ENCODE peak calls at places on chromosome 9, in eight cellular contexts. C is naive thymus-derived CD4-positive, alpha-beta T cell; A is HCT116; Y is foreskin fibroblast; R is spleen; V is aorta; D is heart left ventricle; L is HepG2. W is an unnamed sample.

GRCh38 chr9:22244141-22245011 is 202.2 kb upstream of the DMRTA1 start:
- DNase-seq in Y (peak), R (peak), C (peak), L (peak), V (no peak), D (no peak), A (peak), W (no peak)

GRCh38 chr9:16143947-16144890 is 591.4 kb downstream of the CCDC171 start:
- DNase-seq in Y (no peak), D (no peak), L (no peak), A (no peak), C (no peak), R (no peak), V (no peak), W (no peak)

GRCh38 chr9:87793292-87793691 is 67.4 kb downstream of the CTSL start:
- DNase-seq in A (no peak), D (no peak), L (peak), C (no peak), R (no peak), V (no peak), Y (peak), W (no peak)

GRCh38 chr9:130327781-130328348 is 62.3 kb downstream of the HMCN2 start:
- DNase-seq in A (no peak), Y (peak), D (peak), C (no peak), V (no peak), R (no peak), L (no peak), W (no peak)

GRCh38 chr9:21770877-21771560 is 31.4 kb upstream of the MTAP start:
- DNase-seq in R (no peak), C (no peak), V (no peak), Y (peak), L (no peak), A (peak), D (no peak), W (no peak)

GRCh38 chr9:26129216-26129615 is 451.0 kb upstream of the TUSC1 start:
- DNase-seq in Y (peak), R (no peak), V (no peak), A (no peak), L (no peak), C (no peak), D (no peak), W (no peak)

GRCh38 chr9:34612788-34613390 is 992 bp upstream of the RPP25L start:
- DNase-seq in V (peak), Y (peak), D (peak), A (peak), C (peak), R (peak), L (peak), W (peak)

GRCh38 chr9:129720181-129720864 is 32.5 kb downstream of the PTGES start:
- DNase-seq in Y (no peak), A (no peak), L (peak), V (no peak), R (no peak), D (no peak), C (no peak), W (no peak)

GRCh38 chr9:34577635-34578240 is 11.8 kb downstream of the CNTFR start:
- DNase-seq in D (no peak), R (no peak), A (no peak), L (no peak), C (no peak), V (no peak), Y (no peak), W (no peak)

GRCh38 chr9:34125681-34126206 is 754 bp downstream of the DCAF12 start:
- DNase-seq in Y (peak), L (peak), R (peak), V (no peak), C (peak), D (no peak), A (no peak), W (no peak)

GRCh38 chr9:129459550-129460322 is 161.2 kb downstream of the C9orf50 start:
- DNase-seq in C (no peak), A (no peak), R (peak), Y (no peak), L (no peak), D (no peak), V (no peak), W (no peak)

GRCh38 chr9:113634597-113635515 is 171.3 kb downstream of the RGS3 start:
- DNase-seq in C (no peak), V (peak), Y (no peak), A (no peak), L (peak), D (peak), R (peak), W (peak)

GRCh38 chr9:85246566-85246965 is 495.2 kb downstream of the AGTPBP1 start:
- DNase-seq in A (no peak), D (no peak), V (no peak), Y (no peak), R (no peak), C (no peak), L (no peak), W (no peak)

GRCh38 chr9:36137392-36138004 is 965 bp downstream of the GLIPR2 start:
- DNase-seq in D (no peak), A (no peak), Y (no peak), L (no peak), C (no peak), R (no peak), V (peak), W (no peak)

GRCh38 chr9:109640232-109641078 is 139.5 kb upstream of the PALM2AKAP2 start:
- DNase-seq in L (no peak), A (no peak), Y (no peak), C (no peak), R (peak), V (peak), D (peak), W (peak)

GRCh38 chr9:125985998-125986655 is 239.0 kb downstream of the PBX3 start:
- DNase-seq in D (peak), C (no peak), R (no peak), Y (no peak), L (no peak), A (no peak), V (peak), W (no peak)

GRCh38 chr9:83403864-83404263 is 134.3 kb downstream of the FRMD3 start:
- DNase-seq in V (no peak), Y (peak), L (no peak), A (no peak), R (no peak), D (no peak), C (no peak), W (no peak)

GRCh38 chr9:135130266-135130976 is 43.0 kb downstream of the OLFM1 start:
- DNase-seq in V (no peak), D (no peak), C (no peak), Y (no peak), R (no peak), L (no peak), A (peak), W (peak)

GRCh38 chr9:22528485-22528884 is 81.9 kb downstream of the DMRTA1 start:
- DNase-seq in C (no peak), A (peak), L (no peak), R (no peak), V (no peak), D (no peak), Y (no peak), W (no peak)

GRCh38 chr9:4583001-4583400 is 79.1 kb upstream of the PLPP6 start:
- DNase-seq in Y (no peak), V (no peak), L (no peak), D (no peak), A (no peak), C (no peak), R (no peak), W (no peak)

GRCh38 chr9:129694265-129694664 is 28.8 kb downstream of the PRRX2 start:
- DNase-seq in A (no peak), L (no peak), R (no peak), D (no peak), Y (no peak), V (peak), C (no peak), W (peak)

GRCh38 chr9:97431549-97432143 is 19.8 kb downstream of the TDRD7 start:
- DNase-seq in C (no peak), A (no peak), V (no peak), L (no peak), R (no peak), D (no peak), Y (no peak), W (no peak)

GRCh38 chr9:91898451-91899433 is 51.3 kb downstream of the ROR2 start:
- DNase-seq in A (no peak), L (peak), V (no peak), D (no peak), R (peak), C (no peak), Y (no peak), W (no peak)

GRCh38 chr9:75183293-75183692 is 95.0 kb downstream of the OSTF1 start:
- DNase-seq in D (no peak), L (no peak), V (no peak), C (no peak), R (no peak), Y (no peak), A (no peak), W (no peak)

GRCh38 chr9:70466976-70467551 is 52.6 kb upstream of the KLF9 start:
- DNase-seq in Y (peak), C (no peak), R (no peak), V (no peak), L (no peak), D (no peak), A (no peak), W (no peak)

GRCh38 chr9:85290019-85290418 is 451.7 kb downstream of the AGTPBP1 start:
- DNase-seq in Y (no peak), L (no peak), A (no peak), R (no peak), V (no peak), C (peak), D (no peak), W (no peak)

GRCh38 chr9:79809931-79810330 is 238.2 kb downstream of the TLE4 start:
- DNase-seq in C (no peak), L (no peak), Y (peak), V (no peak), A (no peak), D (no peak), R (no peak), W (no peak)

GRCh38 chr9:38390442-38390841 is 2.1 kb upstream of the ALDH1B1 start:
- DNase-seq in A (no peak), Y (no peak), C (no peak), R (no peak), D (no peak), V (peak), L (no peak), W (no peak)

GRCh38 chr9:9117866-9118265 is 1318.3 kb upstream of the DMAC1 start:
- DNase-seq in D (no peak), R (no peak), L (no peak), Y (no peak), A (no peak), C (no peak), V (no peak), W (no peak)

GRCh38 chr9:121023064-121023463 is 27.0 kb downstream of the C5 start:
- DNase-seq in L (peak), R (no peak), C (no peak), Y (no peak), A (peak), D (no peak), V (no peak), W (no peak)

GRCh38 chr9:77743381-77743780 is 95.3 kb upstream of the GNA14 start:
- DNase-seq in Y (peak), L (no peak), D (no peak), C (no peak), V (no peak), R (no peak), A (no peak), W (no peak)

GRCh38 chr9:111944467-111944866 is 47.9 kb downstream of the UGCG start:
- DNase-seq in A (no peak), D (no peak), C (no peak), R (no peak), L (no peak), V (no peak), Y (no peak), W (no peak)

GRCh38 chr9:108469654-108470053 is 386.1 kb downstream of the ACTL7B start:
- DNase-seq in V (no peak), Y (peak), D (no peak), C (no peak), R (no peak), A (no peak), L (no peak), W (no peak)

GRCh38 chr9:75930193-75930592 is 39.7 kb downstream of the PCSK5 start:
- DNase-seq in V (no peak), Y (no peak), R (no peak), A (no peak), D (no peak), L (no peak), C (no peak), W (no peak)

GRCh38 chr9:134301387-134302129 is 24.7 kb upstream of the RXRA start:
- DNase-seq in Y (no peak), V (peak), L (no peak), C (no peak), R (peak), A (no peak), D (peak), W (no peak)

GRCh38 chr9:111678293-111678692 is 16.9 kb downstream of the GNG10 start:
- DNase-seq in V (no peak), C (no peak), A (no peak), R (no peak), L (peak), D (no peak), Y (no peak), W (no peak)

GRCh38 chr9:12697719-12698118 is 4.5 kb downstream of the TYRP1 start:
- DNase-seq in Y (no peak), L (no peak), D (no peak), R (no peak), C (no peak), V (no peak), A (no peak), W (no peak)

GRCh38 chr9:93064392-93065124 is 6.1 kb downstream of the SUSD3 start:
- DNase-seq in V (no peak), C (peak), Y (no peak), L (no peak), D (peak), A (no peak), R (peak), W (no peak)

DNA sequence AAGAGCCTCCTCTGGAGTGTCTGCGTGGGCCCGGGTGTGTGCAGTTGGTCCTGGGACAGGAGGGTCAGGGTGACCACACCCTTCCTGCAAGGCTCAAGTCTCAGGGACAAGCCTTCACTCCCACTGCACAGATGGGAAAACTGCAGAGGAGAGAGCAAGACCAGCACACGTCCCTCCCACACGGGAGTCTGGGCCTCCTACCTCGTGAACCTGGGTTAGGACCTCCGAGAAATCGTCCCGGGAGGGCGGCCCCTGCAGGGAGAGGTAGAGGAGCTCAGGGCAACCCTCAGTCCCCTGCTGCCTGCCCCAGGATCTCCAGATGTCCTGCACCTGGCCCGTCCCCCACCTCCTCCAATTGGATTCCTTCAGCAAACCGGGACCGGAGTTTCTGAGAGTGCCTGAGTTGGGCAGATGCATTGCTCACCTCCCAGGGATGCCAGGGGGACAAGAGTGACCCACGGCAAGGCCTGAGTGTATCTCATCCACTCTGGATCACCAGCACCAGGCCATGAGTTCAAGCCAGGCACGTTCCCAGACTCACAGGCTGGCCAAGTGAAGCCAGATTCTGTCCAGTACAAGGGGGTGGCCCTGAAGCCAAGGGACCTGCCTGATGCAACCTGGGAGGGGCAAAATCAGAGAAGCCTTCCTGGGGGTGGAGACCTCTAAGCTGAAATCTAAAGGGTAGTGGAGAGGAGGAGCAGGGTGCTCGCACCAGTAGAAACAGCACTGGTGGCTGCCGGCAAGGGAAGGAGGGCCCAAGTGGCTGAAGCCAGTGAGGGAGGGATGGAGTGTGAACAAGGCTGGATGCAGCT is 2.1 kb downstream of the PIP5KL1 start:
- DNase-seq in Y (no peak), A (no peak), D (no peak), C (no peak), R (no peak), V (no peak), L (no peak), W (no peak)
- H3K4me3 ChIP-seq in Y (no peak), A (peak), D (no peak), C (no peak), R (no peak), V (no peak), L (no peak), W (no peak)

GRCh38 chr9:14369011-14369410 is 55.1 kb upstream of the NFIB start:
- DNase-seq in Y (no peak), R (no peak), A (no peak), V (no peak), L (peak), D (no peak), C (no peak), W (no peak)

GRCh38 chr9:14373726-14374125 is 59.8 kb upstream of the NFIB start:
- DNase-seq in V (no peak), Y (no peak), A (no peak), R (no peak), C (no peak), L (no peak), D (no peak), W (no peak)

GRCh38 chr9:14373319-14373632 is 59.3 kb upstream of the NFIB start:
- DNase-seq in C (no peak), A (no peak), V (no peak), Y (peak), L (no peak), D (no peak), R (no peak), W (no peak)

DNA sequence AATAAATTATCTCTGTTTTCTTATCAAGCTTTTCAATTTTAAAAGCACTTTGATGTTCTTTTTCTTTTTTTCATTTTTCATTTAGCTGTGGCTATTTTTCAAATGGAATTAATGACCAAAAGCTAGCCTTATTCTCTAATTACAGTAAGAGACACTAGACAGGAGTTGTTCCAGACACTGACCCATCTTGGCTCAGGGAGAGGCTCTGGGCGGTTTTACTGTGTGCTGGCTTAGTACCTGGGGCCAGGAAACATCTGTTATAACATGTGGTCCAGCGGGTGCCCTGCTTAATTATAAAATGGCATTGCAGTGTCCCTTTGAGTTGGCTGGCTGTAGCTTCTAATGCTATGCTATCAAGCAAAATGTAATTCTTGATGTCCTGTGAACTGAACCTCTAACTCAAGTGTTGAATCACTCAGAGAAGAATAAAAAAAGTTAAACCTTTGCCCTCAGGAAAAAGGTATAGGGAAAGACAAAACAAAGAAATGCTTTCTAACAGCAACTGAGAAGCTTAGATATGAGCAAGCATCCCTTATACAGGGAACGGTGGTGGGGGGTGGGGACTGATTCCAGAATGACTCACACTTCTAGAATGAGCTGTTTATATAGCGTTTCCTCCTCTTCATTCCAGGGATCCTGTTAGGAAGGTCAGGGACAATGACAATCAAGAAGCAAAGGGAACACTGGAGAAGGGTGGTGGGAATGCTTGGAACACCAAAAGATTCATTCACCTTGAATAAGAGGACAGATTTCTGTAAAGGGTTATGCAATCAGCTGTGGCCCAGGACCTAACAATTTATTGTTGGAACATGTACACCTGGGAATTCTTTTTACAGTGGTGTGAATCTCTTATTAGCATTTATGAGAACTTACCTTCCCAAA is 58.7 kb upstream of the NFIB start:
- DNase-seq in V (no peak), R (no peak), A (peak), C (no peak), D (no peak), Y (peak), L (peak), W (no peak)
- H3K4me3 ChIP-seq in V (no peak), R (no peak), A (no peak), C (no peak), D (no peak), Y (no peak), L (no peak), W (no peak)

GRCh38 chr9:37201581-37201980 is 81.2 kb downstream of the ZCCHC7 start:
- DNase-seq in C (no peak), Y (no peak), V (no peak), A (no peak), R (no peak), D (no peak), L (no peak), W (no peak)

GRCh38 chr9:37198034-37198718 is 77.8 kb downstream of the ZCCHC7 start:
- DNase-seq in V (no peak), A (no peak), C (no peak), L (no peak), D (no peak), Y (no peak), R (no peak), W (no peak)

GRCh38 chr9:37198831-37199230 is 78.5 kb downstream of the ZCCHC7 start:
- DNase-seq in D (no peak), L (no peak), Y (no peak), A (no peak), R (no peak), C (no peak), V (no peak), W (no peak)

GRCh38 chr9:37200572-37201005 is 80.2 kb downstream of the ZCCHC7 start:
- DNase-seq in L (no peak), R (no peak), V (no peak), C (no peak), D (no peak), A (no peak), Y (peak), W (no peak)

DNA sequence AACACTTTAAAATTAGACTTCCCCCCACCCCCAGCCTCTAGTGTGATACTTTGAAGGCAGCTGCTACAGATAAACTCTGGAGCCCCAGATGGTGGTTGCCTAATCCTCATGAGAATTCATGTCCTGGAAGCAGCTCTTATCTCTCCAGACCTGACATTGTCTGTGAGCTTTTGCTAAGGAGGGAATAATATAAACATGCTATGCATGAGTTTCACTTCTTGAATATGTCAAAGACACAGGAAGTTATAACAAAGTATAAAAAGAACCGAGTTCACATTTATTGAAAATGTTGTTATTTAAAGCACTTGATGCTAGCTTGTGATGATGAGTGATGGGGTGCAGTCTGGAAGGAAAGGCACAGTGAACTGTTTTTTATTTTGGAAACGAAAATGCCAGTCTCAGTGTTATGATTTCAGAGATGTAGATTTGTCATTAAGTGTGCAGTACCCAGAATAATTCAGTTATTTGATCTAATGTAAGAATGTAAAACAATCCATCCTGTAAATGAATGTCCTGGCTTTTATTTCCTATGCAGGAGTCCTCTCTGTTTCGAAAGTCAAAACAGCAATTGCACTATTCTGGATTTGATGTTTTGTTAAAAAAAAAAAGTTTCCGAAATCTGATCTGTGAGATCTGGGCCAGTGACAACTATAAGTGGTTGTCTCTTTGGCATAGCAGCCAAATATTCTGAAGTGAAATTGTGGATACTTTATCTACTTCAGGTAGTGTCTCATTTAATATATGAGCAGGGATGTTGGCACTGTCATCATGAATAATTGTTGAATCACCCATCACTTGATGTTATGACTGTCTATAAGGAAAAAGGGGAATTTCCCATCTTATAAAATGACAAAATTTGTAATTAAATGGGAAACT is 77.0 kb downstream of the ZCCHC7 start:
- DNase-seq in L (no peak), C (peak), V (no peak), R (no peak), A (no peak), D (no peak), Y (no peak), W (no peak)
- H3K4me3 ChIP-seq in L (no peak), C (no peak), V (no peak), R (no peak), A (no peak), D (no peak), Y (no peak), W (no peak)

GRCh38 chr9:94498801-94499454 is 56.0 kb upstream of the PCAT7 start:
- DNase-seq in D (no peak), V (no peak), A (no peak), R (no peak), C (no peak), L (no peak), Y (no peak), W (no peak)
- H3K4me3 ChIP-seq in D (no peak), V (no peak), A (no peak), R (no peak), C (no peak), L (no peak), Y (no peak), W (no peak)